ENCODE peak calls at places on chromosomes 5 and 9, in four cellular contexts. K is epithelial cell of esophagus, L is foreskin fibroblast, R is heart right ventricle. B is an unnamed sample.

GRCh38 chr5:160685695-160686094 is 166.3 kb downstream of the ATP10B start:
- DNase-seq in K (no peak), L (no peak), R (no peak), B (no peak)

GRCh38 chr5:31757813-31758212 is 118.9 kb downstream of the PDZD2 start:
- DNase-seq in K (no peak), L (peak), R (no peak), B (peak)

GRCh38 chr5:172854451-172854871 is 20.4 kb downstream of the ERGIC1 start:
- DNase-seq in K (peak), L (no peak), R (no peak), B (no peak)

GRCh38 chr9:77883846-77884771 is 147.5 kb downstream of the GNAQ start:
- DNase-seq in K (peak), L (no peak), R (no peak), B (no peak)

GRCh38 chr9:126150411-126151030 is 176.1 kb upstream of the MVB12B start:
- DNase-seq in K (no peak), L (no peak), R (no peak), B (no peak)

GRCh38 chr5:1860021-1860610 is 22.6 kb downstream of the IRX4 start:
- DNase-seq in K (no peak), L (no peak), R (no peak), B (no peak)

GRCh38 chr5:14444988-14445387 is 136.6 kb upstream of the OTULINL start:
- DNase-seq in K (peak), L (peak), R (no peak), B (no peak)

GRCh38 chr9:129058965-129059795 is 21.7 kb upstream of the DOLPP1 start:
- DNase-seq in K (no peak), L (peak), R (no peak), B (no peak)

GRCh38 chr9:132311978-132312377 is 42.8 kb downstream of the SETX start:
- DNase-seq in K (no peak), L (no peak), R (no peak), B (no peak)

GRCh38 chr5:571791-572190 is 40.3 kb upstream of the CEP72 start:
- DNase-seq in K (no peak), L (no peak), R (no peak), B (no peak)

GRCh38 chr5:50667079-50667652 is 729 bp downstream of the PARP8 start:
- DNase-seq in K (peak), L (peak), R (peak), B (no peak)

GRCh38 chr5:53994148-53994547 is 316.2 kb downstream of the ARL15 start:
- DNase-seq in K (peak), L (no peak), R (no peak), B (no peak)

GRCh38 chr5:109964136-109964535 is 274.4 kb downstream of the MAN2A1 start:
- DNase-seq in K (peak), L (no peak), R (no peak), B (no peak)

GRCh38 chr5:170757182-170757601 is 26.3 kb upstream of the GABRP start:
- DNase-seq in K (peak), L (peak), R (peak), B (no peak)

GRCh38 chr5:136066705-136067271 is 38.0 kb downstream of the TGFBI start:
- DNase-seq in K (peak), L (peak), R (peak), B (no peak)

GRCh38 chr5:54455413-54456157 is at the start of gene HSPB3:
- DNase-seq in K (peak), L (peak), R (peak), B (peak)

GRCh38 chr9:131719262-131719908 is 20.5 kb downstream of the RAPGEF1 start:
- DNase-seq in K (no peak), L (no peak), R (no peak), B (no peak)

GRCh38 chr9:36928670-36929349 is 105.3 kb downstream of the PAX5 start:
- DNase-seq in K (peak), L (peak), R (no peak), B (peak)

GRCh38 chr5:154802050-154802449 is 46.9 kb downstream of the LARP1 start:
- DNase-seq in K (no peak), L (no peak), R (no peak), B (no peak)

GRCh38 chr9:137449081-137449844 is 8.1 kb upstream of the ENTPD8 start:
- DNase-seq in K (no peak), L (no peak), R (no peak), B (no peak)

GRCh38 chr5:149071756-149072155 is 8.9 kb upstream of the SH3TC2 start:
- DNase-seq in K (no peak), L (no peak), R (no peak), B (no peak)

GRCh38 chr5:137619191-137619870 is 116.6 kb downstream of the KLHL3 start:
- DNase-seq in K (peak), L (peak), R (peak), B (peak)

GRCh38 chr9:6072442-6072841 is 57.0 kb upstream of the RANBP6 start:
- DNase-seq in K (no peak), L (no peak), R (no peak), B (no peak)

GRCh38 chr9:38196721-38197120 is 127.7 kb upstream of the SHB start:
- DNase-seq in K (peak), L (no peak), R (no peak), B (no peak)

GRCh38 chr9:36866840-36867239 is 167.2 kb downstream of the PAX5 start:
- DNase-seq in K (no peak), L (no peak), R (no peak), B (no peak)

GRCh38 chr5:108726446-108727091 is 21.1 kb upstream of the FER start:
- DNase-seq in K (peak), L (no peak), R (no peak), B (peak)
- H3K4me3 ChIP-seq in K (no peak), L (peak), R (no peak), B (peak)

DNA sequence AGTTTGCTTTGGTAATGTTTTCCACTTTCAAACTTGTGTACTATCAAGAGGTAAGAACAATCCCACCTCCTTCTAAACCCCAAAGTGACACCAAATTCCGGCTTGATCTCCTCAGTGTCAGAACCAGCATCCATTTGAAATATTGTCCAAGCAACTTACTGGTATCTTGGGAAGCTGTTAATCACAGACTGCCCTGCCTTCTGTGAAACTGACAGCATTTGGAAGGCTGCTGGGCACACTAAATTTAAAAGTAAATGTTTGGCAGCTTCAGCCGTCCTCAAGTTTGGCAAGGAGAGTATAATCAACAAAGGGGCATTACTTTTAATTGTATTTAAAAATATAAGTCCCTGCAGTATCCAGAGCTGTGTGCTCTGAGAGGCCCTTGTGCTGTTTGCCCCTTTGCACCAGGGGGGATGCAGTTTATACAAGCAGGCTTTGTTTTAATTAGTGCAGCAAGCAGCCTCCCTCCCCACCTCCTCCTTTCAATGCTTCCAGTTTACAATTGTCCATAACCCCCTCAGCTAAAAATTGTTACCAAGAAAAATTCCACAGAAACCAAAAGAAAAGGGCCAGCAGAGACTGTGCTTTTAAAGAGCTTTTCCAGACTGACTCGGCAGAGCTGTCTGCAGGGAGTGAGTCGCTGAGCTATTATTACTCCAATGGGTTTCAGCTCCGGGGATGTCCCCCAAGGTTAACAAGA is 328.4 kb upstream of the MPDZ start:
- DNase-seq in K (no peak), L (no peak), R (peak), B (no peak)
- H3K4me3 ChIP-seq in K (no peak), L (no peak), R (no peak), B (no peak)

GRCh38 chr9:111957856-111958631 is 61.4 kb downstream of the UGCG start:
- DNase-seq in K (peak), L (peak), R (no peak), B (peak)
- H3K4me3 ChIP-seq in K (peak), L (peak), R (no peak), B (peak)

DNA sequence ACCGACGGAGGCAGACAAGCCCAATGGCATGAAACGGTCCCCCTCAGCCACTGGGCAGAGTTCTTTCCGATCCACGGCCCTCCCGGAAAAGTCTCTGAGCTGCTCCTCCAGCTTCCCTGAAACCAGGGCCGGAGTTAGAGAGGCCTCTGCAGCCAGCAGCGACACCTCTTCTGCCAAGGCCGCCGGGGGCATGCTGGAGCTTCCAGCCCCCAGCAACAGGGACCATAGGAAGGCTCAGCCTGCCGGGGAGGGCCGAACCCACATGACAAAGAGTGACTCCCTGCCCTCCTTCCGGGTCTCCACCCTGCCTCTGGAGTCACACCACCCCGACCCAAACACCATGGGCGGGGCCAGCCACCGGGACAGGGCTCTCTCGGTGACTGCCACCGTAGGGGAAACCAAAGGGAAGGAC is 30.1 kb downstream of the CD180 start:
- DNase-seq in K (peak), L (no peak), R (peak), B (no peak)
- H3K4me3 ChIP-seq in K (no peak), L (no peak), R (no peak), B (no peak)

GRCh38 chr5:135045488-135045887 is 11.5 kb upstream of the PITX1 start:
- DNase-seq in K (no peak), L (no peak), R (no peak), B (no peak)
- H3K4me3 ChIP-seq in K (no peak), L (no peak), R (no peak), B (no peak)

GRCh38 chr9:75123696-75124095 is 35.4 kb downstream of the OSTF1 start:
- DNase-seq in K (no peak), L (no peak), R (no peak), B (no peak)
- H3K4me3 ChIP-seq in K (no peak), L (no peak), R (no peak), B (no peak)

GRCh38 chr9:34612788-34613390 is 992 bp upstream of the RPP25L start:
- DNase-seq in K (peak), L (peak), R (peak), B (peak)
- H3K4me3 ChIP-seq in K (peak), L (peak), R (peak), B (peak)

B was measured in HFF-Myc.